ENCODE peak calls at places on chromosomes 2 and 18, in six cellular contexts. U is substantia nigra, K is ascending aorta, W is left ventricle myocardium superior, J is activated T-helper 1 cell treated with Interleukin-2 at 50 U/mL for 16 hours, Q is hypothalamus. P is an unnamed sample.

GRCh38 chr2:48357351-48357750 is 172.6 kb upstream of the STON1 start:
- DNase-seq in U (no peak), W (no peak), J (no peak), K (no peak), Q (no peak), P (no peak)

GRCh38 chr2:149507933-149508332 is 79.6 kb downstream of the MMADHC start:
- DNase-seq in K (no peak), J (no peak), U (no peak), Q (no peak), W (no peak), P (no peak)

GRCh38 chr18:56593906-56594305 is 44.5 kb downstream of the TXNL1 start:
- DNase-seq in U (no peak), W (no peak), J (no peak), Q (no peak), K (no peak), P (no peak)

GRCh38 chr2:241109210-241110088 is 7.4 kb upstream of the MTERF4 start:
- DNase-seq in U (no peak), W (no peak), Q (no peak), K (no peak), J (no peak), P (peak)

GRCh38 chr2:40213616-40214015 is 238.3 kb downstream of the SLC8A1 start:
- DNase-seq in W (no peak), J (no peak), Q (no peak), U (no peak), K (no peak), P (no peak)

GRCh38 chr2:216365518-216365917 is 6.8 kb downstream of the MARCHF4 start:
- DNase-seq in W (no peak), Q (no peak), K (no peak), J (no peak), U (no peak), P (no peak)

GRCh38 chr2:63692002-63692606 is 103.3 kb downstream of the MDH1 start:
- DNase-seq in K (no peak), J (no peak), Q (no peak), W (no peak), U (no peak), P (no peak)

GRCh38 chr2:180063494-180063893 is 56.4 kb upstream of the CWC22 start:
- DNase-seq in Q (no peak), J (no peak), W (no peak), K (no peak), U (no peak), P (no peak)

GRCh38 chr2:79552653-79553052 is 39.8 kb downstream of the CTNNA2 start:
- DNase-seq in Q (no peak), K (no peak), W (no peak), U (no peak), J (no peak), P (no peak)

GRCh38 chr2:105324732-105325131 is 4.8 kb downstream of the TGFBRAP1 start:
- DNase-seq in J (no peak), U (no peak), W (no peak), Q (no peak), K (no peak), P (no peak)

GRCh38 chr2:18047896-18048657 is 169.6 kb downstream of the KCNS3 start:
- DNase-seq in W (peak), U (no peak), Q (no peak), J (no peak), K (no peak), P (no peak)

GRCh38 chr2:72109904-72110303 is 37.8 kb downstream of the CYP26B1 start:
- DNase-seq in W (no peak), K (no peak), J (no peak), U (no peak), Q (no peak), P (no peak)

GRCh38 chr18:25795178-25795577 is 295.2 kb downstream of the SS18 start:
- DNase-seq in U (no peak), J (no peak), W (no peak), Q (peak), K (no peak), P (no peak)

GRCh38 chr2:200028998-200029397 is 73.6 kb downstream of the MAIP1 start:
- DNase-seq in Q (no peak), J (no peak), K (no peak), W (no peak), U (no peak), P (no peak)

GRCh38 chr2:119460076-119460475 is 28.4 kb downstream of the TMEM37 start:
- DNase-seq in Q (no peak), J (no peak), W (no peak), U (no peak), K (no peak), P (no peak)

GRCh38 chr2:226862623-226863022 is 26.8 kb downstream of the RHBDD1 start:
- DNase-seq in U (no peak), J (no peak), W (no peak), Q (no peak), K (no peak), P (no peak)

GRCh38 chr2:10264506-10265327 is 38.0 kb upstream of the HPCAL1 start:
- DNase-seq in J (no peak), W (no peak), K (peak), Q (no peak), U (no peak), P (peak)

GRCh38 chr2:240387325-240387668 is 48.2 kb upstream of the GPC1 start:
- DNase-seq in J (no peak), U (no peak), Q (no peak), K (no peak), W (no peak), P (no peak)

GRCh38 chr2:74834806-74835755 is 1.2 kb downstream of the HK2 start:
- DNase-seq in Q (no peak), K (peak), J (peak), U (peak), W (peak), P (peak)

GRCh38 chr2:102806250-102806837 is 44.5 kb downstream of the TMEM182 start:
- DNase-seq in U (peak), J (no peak), Q (peak), W (peak), K (peak), P (peak)

GRCh38 chr2:86791574-86791973 is 861 bp upstream of the CD8A start:
- DNase-seq in W (no peak), U (no peak), J (no peak), Q (no peak), K (no peak), P (no peak)

P was measured in Peyer's patch.